ENCODE peak calls at places on chromosomes 13 and 19, in ten cellular contexts. D is cardiac septum; E is NAMALWA; P is RPMI7951; S is AG10803; M is LHCN-M2; J is bronchial epithelial cell; O is neural crest cell; Y is naive thymus-derived CD8-positive, alpha-beta T cell; R is T-helper 17 cell. U is an unnamed sample.

GRCh38 chr19:13826652-13827235 is 31.5 kb downstream of the ZSWIM4 start:
- DNase-seq in S (no peak), D (no peak), R (no peak), O (no peak), P (no peak), M (no peak), J (no peak), Y (no peak), E (no peak), U (no peak)

GRCh38 chr13:50115695-50116094 is 100.5 kb downstream of the KCNRG start:
- DNase-seq in J (no peak), E (no peak), S (no peak), M (no peak), R (no peak), Y (no peak), O (no peak), D (no peak), P (no peak), U (no peak)

GRCh38 chr19:13986348-13986904 is 19.7 kb downstream of the RFX1 start:
- DNase-seq in D (peak), J (no peak), Y (peak), M (no peak), R (peak), O (peak), P (peak), S (peak), E (peak), U (peak)

GRCh38 chr13:112643759-112644459 is 45.9 kb upstream of the ATP11A start:
- DNase-seq in O (no peak), Y (no peak), M (no peak), P (no peak), D (peak), R (no peak), J (no peak), S (no peak), E (no peak), U (no peak)

GRCh38 chr19:3682741-3683404 is 17.4 kb downstream of the PIP5K1C start:
- DNase-seq in P (no peak), J (no peak), R (no peak), O (no peak), S (no peak), M (no peak), D (no peak), Y (no peak), E (no peak), U (no peak)

GRCh38 chr13:75217949-75218348 is 264.0 kb downstream of the TBC1D4 start:
- DNase-seq in O (no peak), E (no peak), D (no peak), M (peak), R (no peak), J (no peak), Y (no peak), S (peak), P (peak), U (peak)

GRCh38 chr13:75645141-75645540 is 9.0 kb downstream of the LMO7 start:
- DNase-seq in P (no peak), M (no peak), R (no peak), O (no peak), S (no peak), E (no peak), Y (no peak), J (no peak), D (no peak), U (no peak)

GRCh38 chr13:100619940-100620339 is 31.4 kb upstream of the GGACT start:
- DNase-seq in M (no peak), D (no peak), P (no peak), O (no peak), Y (peak), S (no peak), E (no peak), R (no peak), J (no peak), U (no peak)

GRCh38 chr19:5646703-5647102 is 23.8 kb downstream of the SAFB start:
- DNase-seq in O (no peak), E (no peak), J (no peak), R (no peak), Y (no peak), P (no peak), M (no peak), D (no peak), S (no peak), U (no peak)

GRCh38 chr19:7751157-7751783 is 3.9 kb upstream of the CD209 start:
- DNase-seq in E (peak), R (no peak), J (peak), D (no peak), M (no peak), P (no peak), Y (no peak), S (no peak), O (no peak), U (peak)

GRCh38 chr13:76798037-76798436 is 88.2 kb downstream of the KCTD12 start:
- DNase-seq in R (no peak), Y (no peak), S (no peak), J (no peak), O (no peak), E (peak), D (no peak), P (no peak), M (peak), U (no peak)

GRCh38 chr13:109256866-109257760 is 529.3 kb downstream of the IRS2 start:
- DNase-seq in E (no peak), J (peak), S (peak), R (no peak), D (no peak), P (peak), Y (no peak), O (no peak), M (peak), U (peak)

GRCh38 chr13:90447034-90447734 is 900.3 kb upstream of the MIR17HG start:
- DNase-seq in O (no peak), S (no peak), R (no peak), P (no peak), E (no peak), M (no peak), Y (no peak), D (no peak), J (no peak), U (no peak)

GRCh38 chr13:81171065-81171647 is 830.2 kb upstream of the SPRY2 start:
- DNase-seq in Y (no peak), P (no peak), S (peak), D (no peak), M (peak), E (peak), J (peak), R (no peak), O (no peak), U (no peak)

GRCh38 chr19:12841094-12841493 is 2.8 kb downstream of the MAST1 start:
- DNase-seq in M (no peak), O (peak), Y (no peak), S (no peak), P (no peak), J (no peak), E (no peak), D (no peak), R (no peak), U (peak)

GRCh38 chr19:51064534-51065220 is at the start of gene KLK13:
- DNase-seq in O (no peak), M (no peak), Y (no peak), J (peak), R (no peak), D (no peak), E (no peak), S (no peak), P (no peak), U (peak)

GRCh38 chr19:13831560-13832056 is 36.4 kb downstream of the ZSWIM4 start:
- DNase-seq in S (no peak), R (no peak), Y (no peak), D (no peak), P (no peak), E (no peak), M (no peak), O (no peak), J (peak), U (no peak)

GRCh38 chr19:36008336-36008978 is at the start of gene SYNE4:
- DNase-seq in R (no peak), J (no peak), M (no peak), Y (no peak), O (no peak), E (no peak), P (no peak), D (no peak), S (no peak), U (no peak)

GRCh38 chr19:38228491-38229439 is 4.7 kb upstream of the DPF1 start:
- DNase-seq in O (peak), M (no peak), D (no peak), R (no peak), J (no peak), E (no peak), P (no peak), Y (no peak), S (no peak), U (no peak)

GRCh38 chr19:29285878-29286277 is 72.9 kb upstream of the UQCRFS1 start:
- DNase-seq in R (no peak), O (peak), S (no peak), P (peak), M (no peak), E (no peak), Y (no peak), D (peak), J (no peak), U (peak)

GRCh38 chr13:41058229-41059070 is 2.9 kb upstream of the WBP4 start:
- DNase-seq in O (no peak), Y (no peak), D (peak), S (no peak), M (no peak), E (peak), P (no peak), J (no peak), R (no peak), U (no peak)

GRCh38 chr13:23466144-23467002 is 32.9 kb upstream of the SACS start:
- DNase-seq in P (peak), R (peak), Y (peak), E (peak), S (peak), J (peak), M (peak), O (peak), D (peak), U (peak)

GRCh38 chr19:55460670-55461258 is 678 bp downstream of the ISOC2 start:
- DNase-seq in J (peak), Y (no peak), D (peak), R (no peak), O (peak), S (peak), E (peak), P (peak), M (peak), U (peak)

GRCh38 chr19:18287836-18288772 is 6.7 kb upstream of the JUND start:
- DNase-seq in P (no peak), S (no peak), M (no peak), E (no peak), R (no peak), D (no peak), J (no peak), O (no peak), Y (no peak), U (peak)

GRCh38 chr13:74574964-74575728 is 440.9 kb upstream of the KLF12 start:
- DNase-seq in O (no peak), S (no peak), R (no peak), Y (no peak), M (peak), P (no peak), J (no peak), E (no peak), D (no peak), U (no peak)

GRCh38 chr13:109900723-109901122 is 114.3 kb upstream of the IRS2 start:
- DNase-seq in J (no peak), E (no peak), P (no peak), D (no peak), R (no peak), M (no peak), Y (no peak), S (no peak), O (no peak), U (no peak)

GRCh38 chr13:98653471-98653985 is 76.6 kb upstream of the STK24 start:
- DNase-seq in P (peak), Y (peak), S (peak), J (peak), E (peak), R (peak), M (peak), D (peak), O (peak), U (peak)

GRCh38 chr19:49907745-49908446 is 11.2 kb upstream of the IL4I1 start:
- DNase-seq in R (no peak), E (no peak), S (no peak), D (no peak), O (no peak), Y (no peak), P (no peak), J (no peak), M (no peak), U (no peak)